ENCODE peak calls at places on chromosomes 11 and 22, in five cellular contexts. B is colonic mucosa, G is HTR-8/SVneo, Y is SW480, X is GM04504. L is an unnamed sample.
A peak's percentile ranks its signal among the peaks of the same experiment; 100 is the strongest.

GRCh38 chr22:22348127-22348814 is 103.7 kb downstream of the VPREB1 start:
- DNase-seq in B (no peak), G (no peak), Y (peak; percentile 39), X (no peak), L (no peak)

GRCh38 chr11:130413383-130414106 is 14.9 kb downstream of the ADAMTS8 start:
- DNase-seq in B (no peak), G (peak; percentile 33), Y (no peak), X (peak; percentile 78), L (peak; percentile 32)

GRCh38 chr11:129815596-129816461 is at the start of gene TMEM45B:
- DNase-seq in B (peak; percentile 80), G (no peak), Y (peak; percentile 70), X (no peak), L (peak; percentile 62)

GRCh38 chr11:125401235-125401634 is 94.8 kb downstream of the FEZ1 start:
- DNase-seq in B (no peak), G (no peak), Y (no peak), X (no peak), L (no peak)

GRCh38 chr22:38243007-38243775 is 29.6 kb downstream of the TMEM184B start:
- DNase-seq in B (peak; percentile 89), G (no peak), Y (peak; percentile 76), X (no peak), L (no peak)

GRCh38 chr11:108758458-108758857 is 93.6 kb downstream of the DDX10 start:
- DNase-seq in B (no peak), G (no peak), Y (no peak), X (no peak), L (no peak)

GRCh38 chr11:86800076-86800955 is at the start of gene PRSS23:
- DNase-seq in B (peak; percentile 77), G (peak; percentile 74), Y (peak; percentile 62), X (no peak), L (peak; percentile 35)

GRCh38 chr22:39567135-39567946 is 3.2 kb upstream of the CACNA1I start:
- DNase-seq in B (no peak), G (no peak), Y (no peak), X (no peak), L (peak; percentile 59)

GRCh38 chr11:15969701-15970329 is 386.5 kb downstream of the SOX6 start:
- DNase-seq in B (no peak), G (no peak), Y (no peak), X (peak; percentile 64), L (no peak)

GRCh38 chr11:10076458-10077141 is 217.4 kb downstream of the SBF2 start:
- DNase-seq in B (peak; percentile 31), G (peak; percentile 6), Y (peak; percentile 9), X (peak; percentile 11), L (peak; percentile 44)

GRCh38 chr22:47148510-47148909 is 386.1 kb downstream of the TBC1D22A start:
- DNase-seq in B (no peak), G (no peak), Y (no peak), X (no peak), L (no peak)

GRCh38 chr22:25573822-25574221 is 9.3 kb downstream of the GRK3 start:
- DNase-seq in B (no peak), G (no peak), Y (no peak), X (no peak), L (no peak)

GRCh38 chr11:32529994-32530588 is 53.5 kb upstream of the EIF3M start:
- DNase-seq in B (no peak), G (no peak), Y (no peak), X (no peak), L (no peak)

GRCh38 chr11:125207866-125208425 is 43.4 kb downstream of the PKNOX2 start:
- DNase-seq in B (no peak), G (no peak), Y (no peak), X (no peak), L (no peak)

GRCh38 chr11:64035081-64035524 is 628 bp upstream of the FLRT1 start:
- DNase-seq in B (no peak), G (no peak), Y (no peak), X (no peak), L (no peak)

GRCh38 chr11:92475824-92476223 is 251.2 kb downstream of the FAT3 start:
- DNase-seq in B (peak; percentile 20), G (no peak), Y (no peak), X (no peak), L (no peak)

GRCh38 chr11:73295259-73295995 is 12.6 kb upstream of the ARHGEF17 start:
- DNase-seq in B (peak; percentile 78), G (peak; percentile 79), Y (peak; percentile 38), X (peak; percentile 72), L (peak; percentile 87)

GRCh38 chr22:49807780-49808708 is 19.6 kb downstream of the BRD1 start:
- DNase-seq in B (no peak), G (no peak), Y (no peak), X (no peak), L (peak; percentile 63)

GRCh38 chr11:73931039-73931645 is 19.7 kb upstream of the DNAJB13 start:
- DNase-seq in B (peak; percentile 29), G (peak; percentile 87), Y (peak; percentile 75), X (peak; percentile 51), L (peak; percentile 13)

GRCh38 chr11:57647368-57647767 is 2.3 kb downstream of the YPEL4 start:
- DNase-seq in B (no peak), G (no peak), Y (no peak), X (no peak), L (no peak)

GRCh38 chr11:17791144-17791543 is 56.6 kb downstream of the KCNC1 start:
- DNase-seq in B (no peak), G (no peak), Y (no peak), X (no peak), L (no peak)

GRCh38 chr11:37907461-37908223 is 1309.6 kb upstream of the RAG2 start:
- DNase-seq in B (no peak), G (no peak), Y (peak; percentile 8), X (no peak), L (no peak)

GRCh38 chr11:74138572-74138971 is 32.2 kb downstream of the C2CD3 start:
- DNase-seq in B (peak; percentile 48), G (peak; percentile 83), Y (peak; percentile 89), X (peak; percentile 88), L (no peak)

GRCh38 chr11:67644042-67644441 is 4.5 kb upstream of the TBX10 start:
- DNase-seq in B (no peak), G (no peak), Y (peak; percentile 52), X (no peak), L (no peak)

GRCh38 chr11:925496-926301 is at the start of gene AP2A2:
- DNase-seq in B (peak; percentile 86), G (peak; percentile 92), Y (peak; percentile 76), X (peak; percentile 77), L (peak; percentile 91)

GRCh38 chr11:26649884-26650283 is 72.0 kb downstream of the SLC5A12 start:
- DNase-seq in B (peak; percentile 75), G (peak; percentile 31), Y (peak; percentile 74), X (peak; percentile 28), L (peak; percentile 18)

GRCh38 chr22:33697640-33698039 is 222.6 kb downstream of the LARGE1 start:
- DNase-seq in B (no peak), G (no peak), Y (no peak), X (no peak), L (no peak)

GRCh38 chr11:20008870-20009644 is 151.2 kb downstream of the DBX1 start:
- DNase-seq in B (no peak), G (no peak), Y (no peak), X (no peak), L (no peak)

L was measured in activated CD4-positive, alpha-beta memory T cell treated with anti-CD3 and anti-CD28 coated beads for 36 hours.